ENCODE peak calls at places on chromosome 5, in nine cellular contexts. Z is HepG2, I is A549, S is K562, Q is IMR-90, G is NB4, K is HCT116, E is uterus, O is ovary. N is an unnamed sample.

GRCh38 chr5:91712718-91713117 is 329.6 kb upstream of the ARRDC3 start:
- DNase-seq in Z (no peak), I (no peak), S (no peak), Q (no peak), G (no peak), K (no peak), E (no peak), O (no peak), N (no peak)

GRCh38 chr5:141017943-141018342 is 33.2 kb upstream of the PCDHB1 start:
- DNase-seq in Z (no peak), I (no peak), S (no peak), Q (no peak), G (no peak), K (no peak), E (no peak), O (no peak), N (no peak)

GRCh38 chr5:110957934-110958333 is 113.6 kb upstream of the TSLP start:
- DNase-seq in Z (no peak), I (no peak), S (no peak), Q (peak; percentile 75), G (no peak), K (no peak), E (no peak), O (no peak), N (no peak)

GRCh38 chr5:146751054-146751453 is 127.5 kb downstream of the PPP2R2B start:
- DNase-seq in Z (no peak), I (peak; percentile 7), S (no peak), Q (no peak), G (no peak), K (no peak), E (no peak), O (no peak), N (no peak)

GRCh38 chr5:21398511-21398910 is 1410.5 kb upstream of the CDH18 start:
- DNase-seq in Z (no peak), I (no peak), S (no peak), Q (no peak), G (no peak), K (no peak), E (no peak), O (no peak), N (no peak)

GRCh38 chr5:56900395-56900794 is 9.0 kb upstream of the SETD9 start:
- DNase-seq in Z (no peak), I (no peak), S (no peak), Q (peak; percentile 53), G (peak; percentile 81), K (no peak), E (no peak), O (no peak), N (no peak)

GRCh38 chr5:36875051-36875788 is 1.3 kb upstream of the NIPBL start:
- DNase-seq in Z (peak; percentile 13), I (peak; percentile 46), S (peak; percentile 39), Q (peak; percentile 39), G (peak; percentile 84), K (no peak), E (peak; percentile 32), O (peak; percentile 64), N (peak; percentile 30)

GRCh38 chr5:157994271-157994691 is 135.3 kb upstream of the CLINT1 start:
- DNase-seq in Z (no peak), I (no peak), S (no peak), Q (no peak), G (no peak), K (no peak), E (no peak), O (no peak), N (no peak)

GRCh38 chr5:75051217-75051751 is 1.1 kb downstream of the GCNT4 start:
- DNase-seq in Z (no peak), I (no peak), S (no peak), Q (no peak), G (no peak), K (no peak), E (no peak), O (no peak), N (peak; percentile 57)

GRCh38 chr5:75052461-75053285 is at the start of gene GCNT4:
- DNase-seq in Z (no peak), I (peak; percentile 56), S (no peak), Q (peak; percentile 36), G (peak; percentile 17), K (no peak), E (peak; percentile 51), O (peak; percentile 74), N (peak; percentile 71)

GRCh38 chr5:75055727-75056144 is 3.4 kb upstream of the GCNT4 start:
- DNase-seq in Z (peak; percentile 24), I (peak; percentile 14), S (no peak), Q (peak; percentile 47), G (no peak), K (no peak), E (no peak), O (no peak), N (no peak)

GRCh38 chr5:75054110-75054930 is 2.0 kb upstream of the GCNT4 start:
- DNase-seq in Z (no peak), I (no peak), S (no peak), Q (peak; percentile 34), G (no peak), K (no peak), E (peak; percentile 25), O (peak; percentile 62), N (peak; percentile 58)

DNA sequence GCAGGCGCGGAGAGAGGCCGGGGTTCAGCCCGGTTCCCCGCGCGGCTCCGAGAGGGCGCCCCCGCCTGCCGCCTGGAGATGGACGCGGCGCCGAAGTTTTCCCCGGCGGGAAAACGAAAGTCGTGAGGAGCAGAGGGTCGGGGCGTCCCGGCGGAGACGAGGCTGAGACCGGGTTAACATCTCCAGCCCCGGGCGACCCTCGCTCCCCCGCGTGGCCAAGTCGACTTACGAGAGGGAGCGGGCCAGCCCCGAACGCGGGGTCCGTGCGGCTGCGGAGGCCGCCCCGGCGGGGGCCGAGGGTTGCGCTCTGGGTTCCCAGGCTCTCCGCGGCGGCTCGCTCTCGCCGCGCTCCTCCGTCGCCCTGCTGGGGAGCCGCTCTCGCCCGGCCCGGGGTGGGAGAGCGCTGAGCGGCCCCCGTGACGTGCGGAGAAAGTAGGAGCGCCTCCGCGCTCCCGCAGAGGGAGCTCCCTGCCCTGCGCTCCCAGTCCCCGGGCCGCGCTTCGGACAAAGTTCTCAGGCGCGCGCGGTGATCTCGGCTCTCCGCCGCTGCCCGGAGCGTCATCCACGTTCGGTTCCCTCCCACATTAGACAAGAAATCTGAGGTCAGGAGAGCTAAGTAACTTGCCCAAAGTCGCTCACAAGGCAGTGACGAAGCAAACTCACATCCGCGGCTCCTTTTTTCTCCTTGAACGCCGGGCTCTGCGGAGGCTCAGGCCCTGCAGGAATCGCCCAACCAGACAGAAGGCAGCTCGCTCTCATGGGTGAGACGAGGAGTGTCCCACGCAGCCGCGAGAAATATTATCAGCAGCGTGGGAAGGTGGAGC is 1.1 kb upstream of the GCNT4 start:
- DNase-seq in Z (peak; percentile 16), I (peak; percentile 78), S (peak; percentile 8), Q (peak; percentile 73), G (peak; percentile 48), K (no peak), E (peak; percentile 46), O (peak; percentile 75), N (peak; percentile 71)
- TF ChIP-seq POLR2A in Z (no peak), I (no peak), S (no peak), Q (peak; percentile 45), G (no peak), K (no peak), E (peak; percentile 22), O (no peak), N (peak; percentile 81)

GRCh38 chr5:177367323-177367848 is 9.7 kb downstream of the RGS14 start:
- DNase-seq in Z (no peak), I (no peak), S (no peak), Q (no peak), G (no peak), K (no peak), E (no peak), O (no peak), N (no peak)

GRCh38 chr5:177367981-177368960 is 10.5 kb downstream of the RGS14 start:
- DNase-seq in Z (no peak), I (no peak), S (no peak), Q (no peak), G (no peak), K (no peak), E (no peak), O (no peak), N (peak; percentile 58)

GRCh38 chr5:177366528-177367322 is 9.0 kb downstream of the RGS14 start:
- DNase-seq in Z (peak; percentile 75), I (no peak), S (peak; percentile 97), Q (peak; percentile 68), G (no peak), K (no peak), E (peak; percentile 94), O (peak; percentile 94), N (peak; percentile 95)

GRCh38 chr5:177364159-177364962 is 6.6 kb downstream of the RGS14 start:
- DNase-seq in Z (no peak), I (no peak), S (no peak), Q (no peak), G (no peak), K (no peak), E (no peak), O (no peak), N (no peak)

DNA sequence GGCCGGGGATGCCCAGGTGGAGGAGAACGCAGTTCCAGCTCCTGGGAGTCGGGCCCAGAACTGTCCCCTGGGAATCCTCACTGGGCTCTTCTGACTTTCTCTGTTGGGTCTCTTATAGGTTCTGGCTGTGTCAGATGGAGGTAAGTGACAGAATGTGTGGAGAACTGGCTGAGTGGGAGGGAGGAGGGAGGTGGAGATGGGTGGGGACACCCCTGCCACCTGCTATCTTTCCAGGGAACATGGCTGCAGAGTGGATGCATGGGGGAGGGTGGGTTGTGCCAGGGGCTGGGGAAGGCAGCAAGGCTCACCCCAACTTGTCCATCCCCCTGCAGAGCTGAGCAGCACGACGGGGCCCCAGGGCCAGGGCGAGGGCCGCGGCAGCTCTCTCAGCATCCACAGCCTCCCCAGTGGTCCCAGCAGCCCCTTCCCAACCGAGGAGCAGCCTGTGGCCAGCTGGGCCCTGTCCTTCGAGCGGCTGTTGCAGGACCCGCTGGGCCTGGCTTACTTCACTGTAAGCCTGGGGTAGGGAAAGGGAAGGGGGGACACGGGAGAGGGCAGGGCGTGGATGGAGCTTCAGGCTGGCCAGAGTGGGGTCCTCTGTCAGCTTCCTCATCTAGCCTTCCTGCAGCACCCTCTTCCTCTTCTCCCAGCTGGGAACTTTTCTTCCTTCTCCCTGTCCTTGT is 8.3 kb downstream of the RGS14 start:
- DNase-seq in Z (no peak), I (no peak), S (peak; percentile 47), Q (no peak), G (no peak), K (no peak), E (no peak), O (no peak), N (no peak)
- TF ChIP-seq POLR2A in Z (no peak), I (no peak), S (no peak), Q (no peak), G (no peak), K (no peak), E (no peak), O (no peak), N (no peak)

DNA sequence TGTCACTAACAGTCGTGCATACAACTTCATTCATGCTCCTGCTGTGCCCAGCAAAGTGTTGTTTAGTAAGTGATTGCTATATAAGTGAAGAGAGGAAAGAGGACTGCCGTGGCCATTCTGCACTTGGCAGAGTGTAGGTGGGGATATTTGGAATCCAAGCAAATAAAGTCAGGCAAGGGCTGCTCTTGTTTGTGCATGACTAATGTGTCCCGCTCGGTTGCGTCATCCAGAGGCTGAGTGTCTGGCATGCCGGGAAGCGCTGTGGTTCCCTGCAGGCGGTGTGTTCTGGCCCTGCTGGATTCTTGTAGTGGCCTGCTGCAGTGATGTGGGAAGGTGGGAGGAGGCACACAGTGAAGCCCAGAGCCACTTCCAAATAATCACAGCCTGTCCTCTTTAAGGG is 136.9 kb upstream of the ANKH start:
- DNase-seq in Z (peak; percentile 95), I (peak; percentile 94), S (no peak), Q (peak; percentile 98), G (peak; percentile 44), K (peak; percentile 85), E (peak; percentile 83), O (peak; percentile 82), N (peak; percentile 92)
- TF ChIP-seq POLR2A in Z (peak; percentile 51), I (no peak), S (no peak), Q (no peak), G (no peak), K (no peak), E (no peak), O (no peak), N (no peak)

GRCh38 chr5:150155258-150156032 is at the start of gene PDGFRB:
- DNase-seq in Z (no peak), I (no peak), S (peak; percentile 58), Q (peak; percentile 89), G (no peak), K (no peak), E (peak; percentile 94), O (peak; percentile 96), N (peak; percentile 48)
- TF ChIP-seq POLR2A in Z (no peak), I (no peak), S (no peak), Q (peak; percentile 91), G (no peak), K (no peak), E (peak; percentile 89), O (peak; percentile 82), N (peak; percentile 49)

N was measured in body of pancreas.